ENCODE peak calls at places on chromosomes 5 and 9, in ten cellular contexts. U is GM19239; G is AG08395; Z is activated T-cell treated with anti-CD3 and anti-CD28 coated beads, Interleukin-2, amount 50 U/mL, for 4 hours; B is nucleus accumbens; X is adipocyte; F is HTR-8/SVneo; T is T follicular helper cell; H is progenitor cell of endocrine pancreas; D is Kasumi-1. J is an unnamed sample.

GRCh38 chr9:107286057-107286456 is 3.0 kb downstream of the RAD23B start:
- DNase-seq in U (no peak), G (no peak), Z (no peak), B (no peak), X (no peak), F (no peak), T (no peak), H (no peak), D (no peak), J (no peak)

GRCh38 chr9:117644607-117645244 is 59.5 kb upstream of the TLR4 start:
- DNase-seq in U (peak; percentile 35), G (peak; percentile 69), Z (peak; percentile 13), B (peak; percentile 70), X (peak; percentile 83), F (peak; percentile 13), T (peak; percentile 6), H (peak; percentile 54), D (peak; percentile 80), J (peak; percentile 60)

GRCh38 chr5:73911761-73912393 is 285.9 kb downstream of the ARHGEF28 start:
- DNase-seq in U (no peak), G (no peak), Z (no peak), B (no peak), X (peak; percentile 71), F (no peak), T (no peak), H (no peak), D (no peak), J (no peak)

GRCh38 chr5:153974131-153974812 is 64.4 kb downstream of the FAM114A2 start:
- DNase-seq in U (peak; percentile 23), G (peak; percentile 78), Z (no peak), B (no peak), X (peak; percentile 78), F (peak; percentile 64), T (no peak), H (no peak), D (peak; percentile 60), J (peak; percentile 64)

GRCh38 chr5:34548086-34548403 is 108.1 kb upstream of the RAI14 start:
- DNase-seq in U (no peak), G (no peak), Z (no peak), B (no peak), X (no peak), F (no peak), T (no peak), H (no peak), D (no peak), J (no peak)

GRCh38 chr5:134090482-134090881 is 24.0 kb upstream of the TCF7 start:
- DNase-seq in U (no peak), G (no peak), Z (peak; percentile 50), B (no peak), X (no peak), F (no peak), T (no peak), H (no peak), D (no peak), J (no peak)

GRCh38 chr5:93677344-93678021 is 63.9 kb downstream of the POU5F2 start:
- DNase-seq in U (no peak), G (peak; percentile 84), Z (no peak), B (no peak), X (peak; percentile 95), F (peak; percentile 72), T (no peak), H (peak; percentile 14), D (no peak), J (no peak)

GRCh38 chr5:59186623-59187022 is 603.7 kb downstream of the RAB3C start:
- DNase-seq in U (no peak), G (no peak), Z (no peak), B (no peak), X (no peak), F (no peak), T (no peak), H (no peak), D (no peak), J (no peak)

GRCh38 chr9:87834357-87834756 is 48.3 kb upstream of the SPATA31E1 start:
- DNase-seq in U (no peak), G (no peak), Z (no peak), B (no peak), X (no peak), F (no peak), T (no peak), H (no peak), D (no peak), J (no peak)

GRCh38 chr9:105438136-105438839 is 9.5 kb upstream of the FSD1L start:
- DNase-seq in U (no peak), G (no peak), Z (no peak), B (no peak), X (peak; percentile 64), F (no peak), T (no peak), H (no peak), D (no peak), J (no peak)

GRCh38 chr9:77841739-77842386 is 189.7 kb downstream of the GNAQ start:
- DNase-seq in U (no peak), G (no peak), Z (no peak), B (no peak), X (peak; percentile 49), F (no peak), T (no peak), H (no peak), D (peak; percentile 68), J (no peak)

GRCh38 chr5:134435525-134435924 is 23.8 kb upstream of the CDKN2AIPNL start:
- DNase-seq in U (no peak), G (peak; percentile 42), Z (no peak), B (no peak), X (peak; percentile 29), F (no peak), T (no peak), H (no peak), D (no peak), J (no peak)

GRCh38 chr5:137752873-137753226 is 1.3 kb downstream of the HNRNPA0 start:
- DNase-seq in U (no peak), G (no peak), Z (peak; percentile 10), B (no peak), X (no peak), F (no peak), T (no peak), H (no peak), D (peak; percentile 69), J (no peak)

J was measured in GM13976.